ENCODE peak calls at places on chromosomes 2 and 18, in seven cellular contexts. One of them, this sample, is unnamed.

GRCh38 chr18:3879114-3879835 is 429.3 kb downstream of the TGIF1 start:
- DNase-seq in RWPE2: peak
- DNase-seq in M059J: no peak
- DNase-seq in NCI-H748 treated with DMSO at 0.1 percent for 48 hours: no peak
- DNase-seq in CD8-positive, alpha-beta T cell: no peak
- DNase-seq in choroid plexus epithelial cell: no peak
- DNase-seq in hepatic stellate cell: no peak
- DNase-seq in this sample: no peak

GRCh38 chr18:42157878-42158277 is 202.8 kb downstream of the PIK3C3 start:
- DNase-seq in RWPE2: no peak
- DNase-seq in M059J: no peak
- DNase-seq in NCI-H748 treated with DMSO at 0.1 percent for 48 hours: no peak
- DNase-seq in CD8-positive, alpha-beta T cell: no peak
- DNase-seq in choroid plexus epithelial cell: no peak
- DNase-seq in hepatic stellate cell: no peak
- DNase-seq in this sample: no peak

GRCh38 chr18:5237083-5237722 is 40.1 kb upstream of the AKAIN1 start:
- DNase-seq in RWPE2: no peak
- DNase-seq in M059J: peak
- DNase-seq in NCI-H748 treated with DMSO at 0.1 percent for 48 hours: peak
- DNase-seq in CD8-positive, alpha-beta T cell: peak
- DNase-seq in choroid plexus epithelial cell: peak
- DNase-seq in hepatic stellate cell: peak
- DNase-seq in this sample: no peak

GRCh38 chr2:150487537-150488429 is at the start of gene RND3:
- DNase-seq in RWPE2: peak
- DNase-seq in M059J: peak
- DNase-seq in NCI-H748 treated with DMSO at 0.1 percent for 48 hours: peak
- DNase-seq in CD8-positive, alpha-beta T cell: no peak
- DNase-seq in choroid plexus epithelial cell: peak
- DNase-seq in hepatic stellate cell: peak
- DNase-seq in this sample: peak

GRCh38 chr2:138403431-138403927 is 98.1 kb upstream of the SPOPL start:
- DNase-seq in RWPE2: no peak
- DNase-seq in M059J: no peak
- DNase-seq in NCI-H748 treated with DMSO at 0.1 percent for 48 hours: no peak
- DNase-seq in CD8-positive, alpha-beta T cell: no peak
- DNase-seq in choroid plexus epithelial cell: no peak
- DNase-seq in hepatic stellate cell: no peak
- DNase-seq in this sample: no peak

GRCh38 chr2:212535963-212536362 is 2.6 kb downstream of the ERBB4 start:
- DNase-seq in RWPE2: no peak
- DNase-seq in M059J: no peak
- DNase-seq in NCI-H748 treated with DMSO at 0.1 percent for 48 hours: peak
- DNase-seq in CD8-positive, alpha-beta T cell: no peak
- DNase-seq in choroid plexus epithelial cell: no peak
- DNase-seq in hepatic stellate cell: no peak
- DNase-seq in this sample: no peak

GRCh38 chr2:225779829-225780228 is 380.3 kb downstream of the NYAP2 start:
- DNase-seq in RWPE2: no peak
- DNase-seq in M059J: no peak
- DNase-seq in NCI-H748 treated with DMSO at 0.1 percent for 48 hours: no peak
- DNase-seq in CD8-positive, alpha-beta T cell: no peak
- DNase-seq in choroid plexus epithelial cell: peak
- DNase-seq in hepatic stellate cell: no peak
- DNase-seq in this sample: no peak

GRCh38 chr2:181130686-181131085 is 150.3 kb downstream of the UBE2E3 start:
- DNase-seq in RWPE2: no peak
- DNase-seq in M059J: no peak
- DNase-seq in NCI-H748 treated with DMSO at 0.1 percent for 48 hours: no peak
- DNase-seq in CD8-positive, alpha-beta T cell: no peak
- DNase-seq in choroid plexus epithelial cell: peak
- DNase-seq in hepatic stellate cell: no peak
- DNase-seq in this sample: no peak

GRCh38 chr18:79393626-79394401 is 1.9 kb upstream of the NFATC1 start:
- DNase-seq in RWPE2: peak
- DNase-seq in M059J: peak
- DNase-seq in NCI-H748 treated with DMSO at 0.1 percent for 48 hours: peak
- DNase-seq in CD8-positive, alpha-beta T cell: no peak
- DNase-seq in choroid plexus epithelial cell: peak
- DNase-seq in hepatic stellate cell: peak
- DNase-seq in this sample: peak

GRCh38 chr2:240166191-240166590 is 25.7 kb upstream of the OTOS start:
- DNase-seq in RWPE2: peak
- DNase-seq in M059J: no peak
- DNase-seq in NCI-H748 treated with DMSO at 0.1 percent for 48 hours: no peak
- DNase-seq in CD8-positive, alpha-beta T cell: no peak
- DNase-seq in choroid plexus epithelial cell: no peak
- DNase-seq in hepatic stellate cell: no peak
- DNase-seq in this sample: no peak

GRCh38 chr2:15705839-15706386 is 114.2 kb downstream of the DDX1 start:
- DNase-seq in RWPE2: no peak
- DNase-seq in M059J: no peak
- DNase-seq in NCI-H748 treated with DMSO at 0.1 percent for 48 hours: no peak
- DNase-seq in CD8-positive, alpha-beta T cell: no peak
- DNase-seq in choroid plexus epithelial cell: no peak
- DNase-seq in hepatic stellate cell: no peak
- DNase-seq in this sample: no peak

GRCh38 chr18:41371718-41372117 is 583.3 kb upstream of the PIK3C3 start:
- DNase-seq in RWPE2: no peak
- DNase-seq in M059J: peak
- DNase-seq in NCI-H748 treated with DMSO at 0.1 percent for 48 hours: peak
- DNase-seq in CD8-positive, alpha-beta T cell: no peak
- DNase-seq in choroid plexus epithelial cell: no peak
- DNase-seq in hepatic stellate cell: no peak
- DNase-seq in this sample: no peak

GRCh38 chr2:185919155-185919554 is 180.6 kb downstream of the FSIP2 start:
- DNase-seq in RWPE2: no peak
- DNase-seq in M059J: peak
- DNase-seq in NCI-H748 treated with DMSO at 0.1 percent for 48 hours: no peak
- DNase-seq in CD8-positive, alpha-beta T cell: no peak
- DNase-seq in choroid plexus epithelial cell: peak
- DNase-seq in hepatic stellate cell: no peak
- DNase-seq in this sample: peak

GRCh38 chr2:162929571-162929970 is 91.0 kb upstream of the KCNH7 start:
- DNase-seq in RWPE2: no peak
- DNase-seq in M059J: peak
- DNase-seq in NCI-H748 treated with DMSO at 0.1 percent for 48 hours: no peak
- DNase-seq in CD8-positive, alpha-beta T cell: no peak
- DNase-seq in choroid plexus epithelial cell: peak
- DNase-seq in hepatic stellate cell: no peak
- DNase-seq in this sample: no peak

GRCh38 chr2:173831312-173832229 is 133.6 kb downstream of the SP3 start:
- DNase-seq in RWPE2: no peak
- DNase-seq in M059J: no peak
- DNase-seq in NCI-H748 treated with DMSO at 0.1 percent for 48 hours: no peak
- DNase-seq in CD8-positive, alpha-beta T cell: no peak
- DNase-seq in choroid plexus epithelial cell: peak
- DNase-seq in hepatic stellate cell: peak
- DNase-seq in this sample: no peak

GRCh38 chr2:84971799-84972790 is 1.1 kb downstream of the KCMF1 start:
- DNase-seq in RWPE2: no peak
- DNase-seq in M059J: peak
- DNase-seq in NCI-H748 treated with DMSO at 0.1 percent for 48 hours: no peak
- DNase-seq in CD8-positive, alpha-beta T cell: peak
- DNase-seq in choroid plexus epithelial cell: peak
- DNase-seq in hepatic stellate cell: peak
- DNase-seq in this sample: no peak

GRCh38 chr18:47100214-47100831 is 50.0 kb downstream of the HDHD2 start:
- DNase-seq in RWPE2: no peak
- DNase-seq in M059J: peak
- DNase-seq in NCI-H748 treated with DMSO at 0.1 percent for 48 hours: peak
- DNase-seq in CD8-positive, alpha-beta T cell: peak
- DNase-seq in choroid plexus epithelial cell: peak
- DNase-seq in hepatic stellate cell: peak
- DNase-seq in this sample: peak

GRCh38 chr2:204678031-204678430 is 132.8 kb downstream of the PARD3B start:
- DNase-seq in RWPE2: no peak
- DNase-seq in M059J: no peak
- DNase-seq in NCI-H748 treated with DMSO at 0.1 percent for 48 hours: no peak
- DNase-seq in CD8-positive, alpha-beta T cell: no peak
- DNase-seq in choroid plexus epithelial cell: no peak
- DNase-seq in hepatic stellate cell: no peak
- DNase-seq in this sample: no peak

GRCh38 chr18:43710135-43710534 is 432.8 kb upstream of the SYT4 start:
- DNase-seq in RWPE2: no peak
- DNase-seq in M059J: no peak
- DNase-seq in NCI-H748 treated with DMSO at 0.1 percent for 48 hours: no peak
- DNase-seq in CD8-positive, alpha-beta T cell: no peak
- DNase-seq in choroid plexus epithelial cell: no peak
- DNase-seq in hepatic stellate cell: no peak
- DNase-seq in this sample: no peak

GRCh38 chr2:96353606-96354095 is 18.1 kb downstream of the NCAPH start:
- DNase-seq in RWPE2: no peak
- DNase-seq in M059J: no peak
- DNase-seq in NCI-H748 treated with DMSO at 0.1 percent for 48 hours: no peak
- DNase-seq in CD8-positive, alpha-beta T cell: no peak
- DNase-seq in choroid plexus epithelial cell: peak
- DNase-seq in hepatic stellate cell: peak
- DNase-seq in this sample: no peak

GRCh38 chr18:54147439-54147838 is 77.0 kb downstream of the MBD2 start:
- DNase-seq in RWPE2: no peak
- DNase-seq in M059J: no peak
- DNase-seq in NCI-H748 treated with DMSO at 0.1 percent for 48 hours: no peak
- DNase-seq in CD8-positive, alpha-beta T cell: no peak
- DNase-seq in choroid plexus epithelial cell: no peak
- DNase-seq in hepatic stellate cell: no peak
- DNase-seq in this sample: no peak

GRCh38 chr2:105597831-105598293 is 146.8 kb upstream of the NCK2 start:
- DNase-seq in RWPE2: no peak
- DNase-seq in M059J: no peak
- DNase-seq in NCI-H748 treated with DMSO at 0.1 percent for 48 hours: no peak
- DNase-seq in CD8-positive, alpha-beta T cell: no peak
- DNase-seq in choroid plexus epithelial cell: no peak
- DNase-seq in hepatic stellate cell: no peak
- DNase-seq in this sample: no peak

GRCh38 chr2:9753276-9753600 is 90.0 kb upstream of the TAF1B start:
- DNase-seq in RWPE2: no peak
- DNase-seq in M059J: peak
- DNase-seq in NCI-H748 treated with DMSO at 0.1 percent for 48 hours: no peak
- DNase-seq in CD8-positive, alpha-beta T cell: no peak
- DNase-seq in choroid plexus epithelial cell: peak
- DNase-seq in hepatic stellate cell: peak
- DNase-seq in this sample: peak

This sample was measured in mammary epithelial cell.